ENCODE peak calls at places on chromosomes 16 and 17, in eight cellular contexts. B is aorta; Q is mucosa of descending colon; A is activated CD4-positive, CD25-positive, alpha-beta regulatory T cell treated with anti-CD3 and anti-CD28 coated beads, Interleukin-2, amount 50 U/mL, for 16 hours; M is HS-5; P is dermis blood vessel endothelial cell; V is SK-N-DZ; W is body of pancreas. L is an unnamed sample.

GRCh38 chr17:34580685-34581445 is 1.5 kb downstream of the TMEM132E start:
- DNase-seq in B (peak; percentile 79), Q (no peak), A (no peak), M (no peak), P (peak; percentile 1), V (peak; percentile 47), W (no peak), L (peak; percentile 25)

GRCh38 chr17:57283203-57283971 is 27.1 kb downstream of the MSI2 start:
- DNase-seq in B (no peak), Q (no peak), A (no peak), M (no peak), P (no peak), V (no peak), W (no peak), L (no peak)

GRCh38 chr17:27540300-27541105 is 84.3 kb downstream of the KSR1 start:
- DNase-seq in B (peak; percentile 90), Q (peak; percentile 83), A (no peak), M (no peak), P (no peak), V (no peak), W (peak; percentile 98), L (peak; percentile 7)

GRCh38 chr17:44004077-44004760 is at the start of gene NAGS:
- DNase-seq in B (no peak), Q (peak; percentile 64), A (no peak), M (no peak), P (peak; percentile 49), V (no peak), W (no peak), L (no peak)

GRCh38 chr17:68195667-68196393 is 52.0 kb upstream of the AMZ2 start:
- DNase-seq in B (no peak), Q (no peak), A (no peak), M (no peak), P (no peak), V (no peak), W (no peak), L (peak; percentile 44)

GRCh38 chr17:41442772-41443171 is 2.0 kb upstream of the KRT38 start:
- DNase-seq in B (no peak), Q (no peak), A (no peak), M (no peak), P (no peak), V (no peak), W (no peak), L (no peak)

GRCh38 chr16:81001330-81001729 is 5.4 kb downstream of the CMC2 start:
- DNase-seq in B (no peak), Q (no peak), A (no peak), M (no peak), P (no peak), V (no peak), W (no peak), L (no peak)

GRCh38 chr17:13584701-13585080 is 17.0 kb downstream of the HS3ST3A1 start:
- DNase-seq in B (no peak), Q (no peak), A (no peak), M (peak; percentile 82), P (no peak), V (no peak), W (no peak), L (no peak)

GRCh38 chr17:55547027-55547670 is 35.9 kb upstream of the SMIM36 start:
- DNase-seq in B (no peak), Q (no peak), A (no peak), M (no peak), P (no peak), V (no peak), W (no peak), L (no peak)